ENCODE peak calls at places on chromosomes 16 and 17, in six cellular contexts. One of them, this sample, is unnamed.

GRCh38 chr17:35529868-35530267 is 7.6 kb downstream of the SLFN12L start:
- DNase-seq in cardiac muscle cell: no peak
- DNase-seq in esophagus muscularis mucosa: no peak
- DNase-seq in stomach: no peak
- DNase-seq in uterus: no peak
- DNase-seq in endothelial cell of umbilical vein: no peak
- DNase-seq in this sample: no peak

GRCh38 chr16:53829186-53829747 is 125.3 kb downstream of the FTO start:
- DNase-seq in cardiac muscle cell: no peak
- DNase-seq in esophagus muscularis mucosa: no peak
- DNase-seq in stomach: no peak
- DNase-seq in uterus: no peak
- DNase-seq in endothelial cell of umbilical vein: no peak
- DNase-seq in this sample: no peak

GRCh38 chr17:60941028-60941427 is 263.4 kb downstream of the BCAS3 start:
- DNase-seq in cardiac muscle cell: peak; percentile 54
- DNase-seq in esophagus muscularis mucosa: no peak
- DNase-seq in stomach: peak; percentile 35
- DNase-seq in uterus: peak; percentile 45
- DNase-seq in endothelial cell of umbilical vein: peak; percentile 60
- DNase-seq in this sample: no peak

GRCh38 chr16:4086153-4086552 is 30.1 kb downstream of the ADCY9 start:
- DNase-seq in cardiac muscle cell: no peak
- DNase-seq in esophagus muscularis mucosa: no peak
- DNase-seq in stomach: no peak
- DNase-seq in uterus: no peak
- DNase-seq in endothelial cell of umbilical vein: no peak
- DNase-seq in this sample: no peak

GRCh38 chr17:57373071-57373470 is 116.7 kb downstream of the MSI2 start:
- DNase-seq in cardiac muscle cell: no peak
- DNase-seq in esophagus muscularis mucosa: no peak
- DNase-seq in stomach: no peak
- DNase-seq in uterus: no peak
- DNase-seq in endothelial cell of umbilical vein: no peak
- DNase-seq in this sample: no peak

GRCh38 chr17:76529224-76529642 is 8.3 kb downstream of the CYGB start:
- DNase-seq in cardiac muscle cell: no peak
- DNase-seq in esophagus muscularis mucosa: no peak
- DNase-seq in stomach: peak; percentile 48
- DNase-seq in uterus: peak; percentile 89
- DNase-seq in endothelial cell of umbilical vein: peak; percentile 40
- DNase-seq in this sample: peak; percentile 67

GRCh38 chr17:61251939-61252865 is 147.4 kb upstream of the TBX2 start:
- DNase-seq in cardiac muscle cell: peak; percentile 90
- DNase-seq in esophagus muscularis mucosa: peak; percentile 98
- DNase-seq in stomach: peak; percentile 76
- DNase-seq in uterus: peak; percentile 90
- DNase-seq in endothelial cell of umbilical vein: peak; percentile 88
- DNase-seq in this sample: peak; percentile 60

GRCh38 chr17:35315971-35316370 is 57.5 kb downstream of the SLFN11 start:
- DNase-seq in cardiac muscle cell: no peak
- DNase-seq in esophagus muscularis mucosa: no peak
- DNase-seq in stomach: no peak
- DNase-seq in uterus: no peak
- DNase-seq in endothelial cell of umbilical vein: no peak
- DNase-seq in this sample: no peak

GRCh38 chr16:75250809-75251279 is 580 bp downstream of the BCAR1 start:
- DNase-seq in cardiac muscle cell: peak; percentile 54
- DNase-seq in esophagus muscularis mucosa: no peak
- DNase-seq in stomach: peak; percentile 80
- DNase-seq in uterus: peak; percentile 35
- DNase-seq in endothelial cell of umbilical vein: no peak
- DNase-seq in this sample: no peak

GRCh38 chr17:48241131-48241591 is 133.6 kb downstream of the SNX11 start:
- DNase-seq in cardiac muscle cell: no peak
- DNase-seq in esophagus muscularis mucosa: no peak
- DNase-seq in stomach: no peak
- DNase-seq in uterus: peak; percentile 15
- DNase-seq in endothelial cell of umbilical vein: peak; percentile 73
- DNase-seq in this sample: no peak

GRCh38 chr16:47687694-47688093 is 226.6 kb downstream of the PHKB start:
- DNase-seq in cardiac muscle cell: no peak
- DNase-seq in esophagus muscularis mucosa: no peak
- DNase-seq in stomach: no peak
- DNase-seq in uterus: no peak
- DNase-seq in endothelial cell of umbilical vein: no peak
- DNase-seq in this sample: no peak

GRCh38 chr17:13413001-13413400 is 188.7 kb downstream of the HS3ST3A1 start:
- DNase-seq in cardiac muscle cell: no peak
- DNase-seq in esophagus muscularis mucosa: no peak
- DNase-seq in stomach: no peak
- DNase-seq in uterus: no peak
- DNase-seq in endothelial cell of umbilical vein: no peak
- DNase-seq in this sample: no peak

GRCh38 chr17:80263253-80264047 is 2.8 kb downstream of the RNF213 start:
- DNase-seq in cardiac muscle cell: no peak
- DNase-seq in esophagus muscularis mucosa: peak; percentile 94
- DNase-seq in stomach: peak; percentile 93
- DNase-seq in uterus: peak; percentile 90
- DNase-seq in endothelial cell of umbilical vein: peak; percentile 86
- DNase-seq in this sample: peak; percentile 93

GRCh38 chr17:56982312-56982711 is 4.4 kb downstream of the SCPEP1 start:
- DNase-seq in cardiac muscle cell: no peak
- DNase-seq in esophagus muscularis mucosa: no peak
- DNase-seq in stomach: no peak
- DNase-seq in uterus: no peak
- DNase-seq in endothelial cell of umbilical vein: no peak
- DNase-seq in this sample: peak; percentile 75

GRCh38 chr16:22685162-22685830 is 128.7 kb upstream of the HS3ST2 start:
- DNase-seq in cardiac muscle cell: no peak
- DNase-seq in esophagus muscularis mucosa: no peak
- DNase-seq in stomach: no peak
- DNase-seq in uterus: peak; percentile 71
- DNase-seq in endothelial cell of umbilical vein: no peak
- DNase-seq in this sample: peak; percentile 56

GRCh38 chr17:13792314-13792713 is 190.6 kb upstream of the HS3ST3A1 start:
- DNase-seq in cardiac muscle cell: peak; percentile 33
- DNase-seq in esophagus muscularis mucosa: peak; percentile 8
- DNase-seq in stomach: no peak
- DNase-seq in uterus: no peak
- DNase-seq in endothelial cell of umbilical vein: no peak
- DNase-seq in this sample: no peak

GRCh38 chr16:19140392-19140791 is 26.6 kb downstream of the ITPRIPL2 start:
- DNase-seq in cardiac muscle cell: no peak
- DNase-seq in esophagus muscularis mucosa: no peak
- DNase-seq in stomach: no peak
- DNase-seq in uterus: no peak
- DNase-seq in endothelial cell of umbilical vein: no peak
- DNase-seq in this sample: no peak

GRCh38 chr17:50093246-50093645 is 1.9 kb upstream of the PDK2 start:
- DNase-seq in cardiac muscle cell: no peak
- DNase-seq in esophagus muscularis mucosa: no peak
- DNase-seq in stomach: no peak
- DNase-seq in uterus: no peak
- DNase-seq in endothelial cell of umbilical vein: no peak
- DNase-seq in this sample: no peak

GRCh38 chr17:80068301-80069160 is 32.1 kb downstream of the CCDC40 start:
- DNase-seq in cardiac muscle cell: no peak
- DNase-seq in esophagus muscularis mucosa: no peak
- DNase-seq in stomach: peak; percentile 54
- DNase-seq in uterus: peak; percentile 82
- DNase-seq in endothelial cell of umbilical vein: peak; percentile 64
- DNase-seq in this sample: peak; percentile 83

GRCh38 chr16:57013902-57014301 is 24.5 kb downstream of the NLRC5 start:
- DNase-seq in cardiac muscle cell: no peak
- DNase-seq in esophagus muscularis mucosa: no peak
- DNase-seq in stomach: no peak
- DNase-seq in uterus: no peak
- DNase-seq in endothelial cell of umbilical vein: no peak
- DNase-seq in this sample: no peak

GRCh38 chr17:35241520-35241919 is 1.4 kb upstream of the SLFN5 start:
- DNase-seq in cardiac muscle cell: no peak
- DNase-seq in esophagus muscularis mucosa: no peak
- DNase-seq in stomach: no peak
- DNase-seq in uterus: no peak
- DNase-seq in endothelial cell of umbilical vein: no peak
- DNase-seq in this sample: no peak

GRCh38 chr17:41058741-41059140 is 1.2 kb downstream of the KRTAP2-3 start:
- DNase-seq in cardiac muscle cell: no peak
- DNase-seq in esophagus muscularis mucosa: no peak
- DNase-seq in stomach: no peak
- DNase-seq in uterus: no peak
- DNase-seq in endothelial cell of umbilical vein: no peak
- DNase-seq in this sample: no peak

GRCh38 chr17:21278304-21279197 is 6.0 kb upstream of the MAP2K3 start:
- DNase-seq in cardiac muscle cell: no peak
- DNase-seq in esophagus muscularis mucosa: no peak
- DNase-seq in stomach: peak; percentile 87
- DNase-seq in uterus: no peak
- DNase-seq in endothelial cell of umbilical vein: no peak
- DNase-seq in this sample: no peak

GRCh38 chr16:19114359-19115147 is 789 bp downstream of the ITPRIPL2 start:
- DNase-seq in cardiac muscle cell: no peak
- DNase-seq in esophagus muscularis mucosa: no peak
- DNase-seq in stomach: peak; percentile 61
- DNase-seq in uterus: peak; percentile 76
- DNase-seq in endothelial cell of umbilical vein: peak; percentile 79
- DNase-seq in this sample: peak; percentile 55

GRCh38 chr17:82483204-82483660 is 24.7 kb downstream of the NARF start:
- DNase-seq in cardiac muscle cell: no peak
- DNase-seq in esophagus muscularis mucosa: no peak
- DNase-seq in stomach: no peak
- DNase-seq in uterus: no peak
- DNase-seq in endothelial cell of umbilical vein: no peak
- DNase-seq in this sample: no peak
- TF ChIP-seq CTCF in cardiac muscle cell: no peak
- TF ChIP-seq CTCF in esophagus muscularis mucosa: no peak
- TF ChIP-seq CTCF in stomach: no peak
- TF ChIP-seq CTCF in uterus: no peak
- TF ChIP-seq CTCF in endothelial cell of umbilical vein: no peak
- TF ChIP-seq CTCF in this sample: no peak

GRCh38 chr17:83194761-83195329 is 115.4 kb downstream of the METRNL start:
- DNase-seq in cardiac muscle cell: no peak
- DNase-seq in esophagus muscularis mucosa: no peak
- DNase-seq in stomach: no peak
- DNase-seq in uterus: peak; percentile 12
- DNase-seq in endothelial cell of umbilical vein: no peak
- DNase-seq in this sample: no peak
- H3K9me3 ChIP-seq in cardiac muscle cell: no peaks in the 10 kb centered on the region
- H3K9me3 ChIP-seq in esophagus muscularis mucosa: no peaks in the 10 kb centered on the region
- H3K9me3 ChIP-seq in stomach: no peaks in the 10 kb centered on the region
- H3K9me3 ChIP-seq in uterus: no peaks in the 10 kb centered on the region
- H3K9me3 ChIP-seq in endothelial cell of umbilical vein: no peaks in the 10 kb centered on the region
- H3K9me3 ChIP-seq in this sample: no peaks in the 10 kb centered on the region

GRCh38 chr17:37735165-37735564 is 9.7 kb downstream of the HNF1B start:
- DNase-seq in cardiac muscle cell: no peak
- DNase-seq in esophagus muscularis mucosa: no peak
- DNase-seq in stomach: no peak
- DNase-seq in uterus: no peak
- DNase-seq in endothelial cell of umbilical vein: no peak
- DNase-seq in this sample: no peak

GRCh38 chr17:37737081-37737480 is 7.8 kb downstream of the HNF1B start:
- DNase-seq in cardiac muscle cell: no peak
- DNase-seq in esophagus muscularis mucosa: no peak
- DNase-seq in stomach: no peak
- DNase-seq in uterus: no peak
- DNase-seq in endothelial cell of umbilical vein: no peak
- DNase-seq in this sample: no peak

GRCh38 chr17:37732313-37732712 is 12.5 kb downstream of the HNF1B start:
- DNase-seq in cardiac muscle cell: no peak
- DNase-seq in esophagus muscularis mucosa: no peak
- DNase-seq in stomach: no peak
- DNase-seq in uterus: no peak
- DNase-seq in endothelial cell of umbilical vein: no peak
- DNase-seq in this sample: no peak

GRCh38 chr17:37737971-37738370 is 6.9 kb downstream of the HNF1B start:
- DNase-seq in cardiac muscle cell: no peak
- DNase-seq in esophagus muscularis mucosa: no peak
- DNase-seq in stomach: no peak
- DNase-seq in uterus: no peak
- DNase-seq in endothelial cell of umbilical vein: no peak
- DNase-seq in this sample: no peak

GRCh38 chr17:37736428-37736827 is 8.4 kb downstream of the HNF1B start:
- DNase-seq in cardiac muscle cell: no peak
- DNase-seq in esophagus muscularis mucosa: no peak
- DNase-seq in stomach: no peak
- DNase-seq in uterus: no peak
- DNase-seq in endothelial cell of umbilical vein: no peak
- DNase-seq in this sample: no peak
- TF ChIP-seq CTCF in cardiac muscle cell: no peak
- TF ChIP-seq CTCF in esophagus muscularis mucosa: no peak
- TF ChIP-seq CTCF in stomach: no peak
- TF ChIP-seq CTCF in uterus: no peak
- TF ChIP-seq CTCF in endothelial cell of umbilical vein: no peak
- TF ChIP-seq CTCF in this sample: no peak

DNA sequence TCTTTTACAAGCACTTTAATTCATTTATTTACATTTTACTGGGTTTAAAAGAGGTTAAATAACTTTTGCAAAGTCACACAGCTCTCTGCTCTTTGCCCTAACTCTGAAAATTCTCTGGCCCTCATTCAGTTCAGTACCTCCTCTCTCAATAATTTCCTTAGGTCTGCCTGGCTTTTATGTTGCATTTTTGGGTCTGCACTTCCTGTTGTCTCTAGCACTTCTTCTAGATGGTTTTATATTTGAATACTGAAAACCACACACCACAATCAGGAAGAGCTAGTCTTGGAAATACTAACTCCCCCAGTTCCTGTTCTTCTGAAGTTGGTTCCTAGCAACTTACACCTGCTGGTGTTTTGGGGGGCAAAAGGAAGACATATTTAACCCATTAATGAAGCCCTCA is 577.9 kb downstream of the HS3ST4 start:
- DNase-seq in cardiac muscle cell: no peak
- DNase-seq in esophagus muscularis mucosa: no peak
- DNase-seq in stomach: no peak
- DNase-seq in uterus: no peak
- DNase-seq in endothelial cell of umbilical vein: no peak
- DNase-seq in this sample: no peak
- H3K9me3 ChIP-seq in cardiac muscle cell: no peaks in the 10 kb centered on the region
- H3K9me3 ChIP-seq in esophagus muscularis mucosa: no peaks in the 10 kb centered on the region
- H3K9me3 ChIP-seq in stomach: no peaks in the 10 kb centered on the region
- H3K9me3 ChIP-seq in uterus: no peaks in the 10 kb centered on the region
- H3K9me3 ChIP-seq in endothelial cell of umbilical vein: peaks cover 2% of the 10 kb centered on the region
- H3K9me3 ChIP-seq in this sample: no peaks in the 10 kb centered on the region

GRCh38 chr17:78347453-78347852 is 12.4 kb downstream of the SOCS3 start:
- DNase-seq in cardiac muscle cell: no peak
- DNase-seq in esophagus muscularis mucosa: no peak
- DNase-seq in stomach: no peak
- DNase-seq in uterus: no peak
- DNase-seq in endothelial cell of umbilical vein: no peak
- DNase-seq in this sample: no peak

GRCh38 chr17:78346605-78347250 is 13.1 kb downstream of the SOCS3 start:
- DNase-seq in cardiac muscle cell: no peak
- DNase-seq in esophagus muscularis mucosa: no peak
- DNase-seq in stomach: no peak
- DNase-seq in uterus: no peak
- DNase-seq in endothelial cell of umbilical vein: no peak
- DNase-seq in this sample: no peak

GRCh38 chr17:78351449-78352006 is 8.3 kb downstream of the SOCS3 start:
- DNase-seq in cardiac muscle cell: peak; percentile 29
- DNase-seq in esophagus muscularis mucosa: peak; percentile 99
- DNase-seq in stomach: peak; percentile 73
- DNase-seq in uterus: peak; percentile 100
- DNase-seq in endothelial cell of umbilical vein: no peak
- DNase-seq in this sample: peak; percentile 91

GRCh38 chr17:78348055-78348745 is 11.7 kb downstream of the SOCS3 start:
- DNase-seq in cardiac muscle cell: no peak
- DNase-seq in esophagus muscularis mucosa: no peak
- DNase-seq in stomach: no peak
- DNase-seq in uterus: no peak
- DNase-seq in endothelial cell of umbilical vein: no peak
- DNase-seq in this sample: no peak

GRCh38 chr17:78349831-78350631 is 9.8 kb downstream of the SOCS3 start:
- DNase-seq in cardiac muscle cell: no peak
- DNase-seq in esophagus muscularis mucosa: no peak
- DNase-seq in stomach: no peak
- DNase-seq in uterus: no peak
- DNase-seq in endothelial cell of umbilical vein: no peak
- DNase-seq in this sample: no peak
- TF ChIP-seq CTCF in cardiac muscle cell: no peak
- TF ChIP-seq CTCF in esophagus muscularis mucosa: no peak
- TF ChIP-seq CTCF in stomach: no peak
- TF ChIP-seq CTCF in uterus: no peak
- TF ChIP-seq CTCF in endothelial cell of umbilical vein: no peak
- TF ChIP-seq CTCF in this sample: no peak